ENCODE peak calls at places on chromosomes 4 and X, in seven cellular contexts. F, J, Y, M, W, R and L are unnamed samples.

GRCh38 chr4:98284640-98285046 is 23.5 kb downstream of the RAP1GDS1 start:
- DNase-seq in F (peak), J (peak), W (no peak), M (peak), Y (peak), R (no peak), L (no peak)

GRCh38 chrX:123859828-123860505 is at the start of gene XIAP:
- DNase-seq in W (peak), M (peak), F (peak), Y (peak), J (peak), R (peak), L (peak)

GRCh38 chr4:78954048-78954666 is 14.9 kb upstream of the PAQR3 start:
- DNase-seq in F (peak), J (no peak), R (peak), Y (peak), M (peak), W (no peak), L (no peak)

GRCh38 chr4:80471701-80472100 is 136.2 kb downstream of the CFAP299 start:
- DNase-seq in W (no peak), J (peak), R (peak), Y (peak), M (no peak), F (peak), L (no peak)

GRCh38 chr4:604131-604530 is 21.2 kb upstream of the PDE6B start:
- DNase-seq in Y (no peak), M (no peak), R (no peak), F (no peak), W (no peak), J (no peak), L (no peak)

GRCh38 chrX:137926090-137926489 is 360.2 kb downstream of the ZIC3 start:
- DNase-seq in Y (peak), W (no peak), M (peak), J (no peak), R (no peak), F (no peak), L (no peak)

GRCh38 chrX:68261060-68261672 is 172.1 kb downstream of the OPHN1 start:
- DNase-seq in M (no peak), Y (no peak), W (no peak), J (peak), F (no peak), R (no peak), L (no peak)

GRCh38 chr4:121140712-121141111 is 23.4 kb downstream of the TNIP3 start:
- DNase-seq in M (no peak), Y (peak), W (no peak), F (no peak), J (peak), R (peak), L (no peak)

GRCh38 chrX:30230395-30230794 is at the start of gene MAGEB3:
- DNase-seq in M (no peak), Y (peak), F (no peak), R (no peak), W (no peak), J (no peak), L (no peak)

GRCh38 chrX:45771560-45772340 is 571.1 kb upstream of the DIPK2B start:
- DNase-seq in Y (no peak), J (peak), R (peak), M (no peak), W (no peak), F (no peak), L (no peak)

GRCh38 chr4:69470561-69470960 is 25.1 kb downstream of the UGT2B4 start:
- DNase-seq in W (no peak), R (no peak), M (no peak), J (no peak), F (no peak), Y (peak), L (no peak)

GRCh38 chrX:73683236-73683859 is 120.4 kb downstream of the CHIC1 start:
- DNase-seq in Y (no peak), F (no peak), M (no peak), J (no peak), R (no peak), W (no peak), L (no peak)

GRCh38 chr4:7785017-7785416 is 154.6 kb downstream of the AFAP1 start:
- DNase-seq in W (no peak), M (no peak), F (no peak), J (peak), Y (no peak), R (no peak), L (peak)

GRCh38 chr4:8920969-8921368 is 49.3 kb upstream of the HMX1 start:
- DNase-seq in Y (no peak), W (no peak), F (no peak), R (no peak), M (no peak), J (no peak), L (no peak)

GRCh38 chr4:40736910-40737309 is 12.8 kb upstream of the NSUN7 start:
- DNase-seq in J (peak), R (peak), M (no peak), F (no peak), Y (no peak), W (no peak), L (no peak)

GRCh38 chrX:153226344-153227190 is 47.5 kb downstream of the MAGEA1 start:
- DNase-seq in F (peak), Y (peak), R (peak), M (peak), J (peak), W (peak), L (no peak)

GRCh38 chrX:134542485-134542884 is 82.5 kb downstream of the HPRT1 start:
- DNase-seq in M (no peak), J (peak), W (no peak), R (peak), Y (peak), F (no peak), L (no peak)

GRCh38 chr4:153573221-153573620 is 107.1 kb downstream of the TMEM131L start:
- DNase-seq in M (no peak), F (no peak), Y (no peak), J (no peak), R (no peak), W (no peak), L (no peak)

GRCh38 chrX:73903941-73904340 is 340.9 kb downstream of the CHIC1 start:
- DNase-seq in J (peak), Y (no peak), F (no peak), R (no peak), M (no peak), W (no peak), L (no peak)

GRCh38 chr4:107853444-107854325 is 29.0 kb downstream of the SGMS2 start:
- DNase-seq in Y (no peak), F (no peak), J (peak), W (no peak), M (no peak), R (peak), L (no peak)

GRCh38 chr4:7886250-7886973 is 53.2 kb downstream of the AFAP1 start:
- DNase-seq in M (no peak), R (peak), J (peak), Y (no peak), F (no peak), W (no peak), L (no peak)

GRCh38 chr4:81069706-81070331 is 39.3 kb downstream of the BMP3 start:
- DNase-seq in R (peak), M (peak), Y (peak), W (peak), F (peak), J (peak), L (peak)

GRCh38 chr4:49032440-49033161 is 46.5 kb downstream of the CWH43 start:
- DNase-seq in W (peak), Y (peak), F (no peak), M (no peak), R (no peak), J (peak), L (peak)

GRCh38 chr4:145347684-145348083 is 134.0 kb upstream of the SMAD1 start:
- DNase-seq in W (no peak), F (no peak), Y (no peak), R (peak), J (peak), M (no peak), L (no peak)

GRCh38 chrX:155009994-155010472 is 12.5 kb downstream of the F8 start:
- DNase-seq in R (no peak), M (no peak), J (no peak), W (no peak), Y (no peak), F (no peak), L (no peak)

GRCh38 chrX:1224954-1225353 is 12.5 kb upstream of the CRLF2 start:
- DNase-seq in F (peak), W (no peak), R (no peak), J (no peak), M (no peak), Y (peak), L (no peak)

GRCh38 chrX:46642145-46642544 is 68.6 kb downstream of the CHST7 start:
- DNase-seq in J (peak), M (no peak), R (peak), W (no peak), F (no peak), Y (peak), L (peak)

GRCh38 chrX:116238093-116238492 is 67.5 kb downstream of the AGTR2 start:
- DNase-seq in J (no peak), F (no peak), Y (no peak), R (no peak), W (no peak), M (no peak), L (no peak)

GRCh38 chr4:176156656-176157055 is 38.7 kb downstream of the SPATA4 start:
- DNase-seq in R (no peak), M (no peak), J (no peak), F (no peak), Y (no peak), W (no peak), L (no peak)
- H3K18ac ChIP-seq in R (no peak), M (no peak), J (no peak), F (no peak), Y (no peak), W (no peak), L (no peak)

DNA sequence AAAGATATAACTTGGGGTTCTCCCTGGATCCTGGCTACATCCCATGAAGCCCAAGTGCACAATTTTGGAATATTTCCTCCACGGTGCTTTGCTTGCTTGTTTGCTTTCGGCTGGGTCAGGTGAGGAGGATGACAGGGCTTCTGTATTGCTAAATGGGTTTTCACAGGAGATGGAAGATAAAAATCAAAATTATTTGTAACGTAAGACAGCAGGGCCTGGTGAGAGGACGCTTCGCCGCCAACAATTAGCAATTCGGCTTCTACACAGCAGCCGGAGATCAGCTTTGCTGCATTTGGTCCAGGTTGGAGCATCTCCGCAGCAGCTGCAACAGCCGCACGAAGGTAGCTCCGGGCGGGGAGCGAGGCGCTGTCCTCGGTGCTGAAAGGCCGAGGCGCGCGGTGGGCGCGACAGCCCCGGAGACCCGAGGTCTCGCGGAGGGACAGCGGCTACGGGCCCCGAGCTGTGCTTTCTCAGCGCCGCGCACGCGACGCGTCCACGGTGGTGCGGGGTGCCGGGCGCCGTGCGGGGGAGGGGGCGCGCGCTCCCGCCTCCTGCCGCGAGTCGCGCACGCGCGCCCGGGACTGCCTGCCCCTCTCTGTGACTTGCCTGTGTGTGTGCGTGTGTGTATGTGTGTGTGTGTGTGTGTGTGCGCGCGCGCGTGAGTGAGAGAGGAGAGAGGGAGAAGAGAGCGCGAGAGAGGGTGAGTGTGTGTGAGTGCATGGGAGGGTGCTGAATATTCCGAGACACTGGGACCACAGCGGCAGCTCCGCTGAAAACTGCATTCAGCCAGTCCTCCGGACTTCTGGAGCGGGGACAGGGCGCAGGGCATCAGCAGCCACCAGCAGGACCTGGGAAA is at the start of gene GRIA2:
- DNase-seq in M (peak), W (peak), F (peak), J (peak), R (peak), Y (peak), L (peak)
- H3K18ac ChIP-seq in M (no peak), W (no peak), F (no peak), J (no peak), R (no peak), Y (no peak), L (no peak)

GRCh38 chr4:184751585-184751956 is 17.7 kb upstream of the CENPU start:
- DNase-seq in Y (no peak), M (no peak), R (no peak), F (no peak), W (no peak), J (no peak), L (no peak)

GRCh38 chr4:184757810-184758209 is 23.9 kb upstream of the CENPU start:
- DNase-seq in R (no peak), F (no peak), Y (no peak), M (no peak), W (no peak), J (no peak), L (no peak)

GRCh38 chr4:184752496-184753275 is 18.8 kb upstream of the CENPU start:
- DNase-seq in R (no peak), F (no peak), M (no peak), W (no peak), J (no peak), Y (no peak), L (no peak)

GRCh38 chr4:184755278-184755677 is 21.4 kb upstream of the CENPU start:
- DNase-seq in M (no peak), Y (no peak), W (no peak), J (peak), F (no peak), R (no peak), L (peak)

DNA sequence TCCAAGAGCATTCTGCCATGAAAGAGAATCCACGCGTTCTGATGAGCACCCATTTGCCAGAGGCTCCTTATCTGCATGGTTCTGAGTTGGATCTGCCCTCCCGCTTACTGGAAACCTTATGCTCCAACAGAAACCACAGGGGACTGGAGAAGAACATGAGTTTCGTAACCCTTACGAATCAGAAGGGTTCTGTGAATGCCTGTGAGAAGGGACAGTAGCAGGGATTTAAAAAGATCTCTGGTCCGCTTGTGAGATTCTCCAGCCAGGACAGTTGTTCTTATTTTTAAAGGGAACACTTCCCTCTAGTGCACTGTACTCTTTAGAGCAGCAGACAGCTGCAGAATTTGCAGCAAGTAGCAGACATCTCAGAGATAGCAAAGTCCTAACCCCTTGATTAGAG is 22.5 kb upstream of the CENPU start:
- DNase-seq in M (no peak), R (peak), W (no peak), J (peak), F (no peak), Y (no peak), L (no peak)
- H3K18ac ChIP-seq in M (no peak), R (no peak), W (no peak), J (no peak), F (no peak), Y (no peak), L (no peak)

DNA sequence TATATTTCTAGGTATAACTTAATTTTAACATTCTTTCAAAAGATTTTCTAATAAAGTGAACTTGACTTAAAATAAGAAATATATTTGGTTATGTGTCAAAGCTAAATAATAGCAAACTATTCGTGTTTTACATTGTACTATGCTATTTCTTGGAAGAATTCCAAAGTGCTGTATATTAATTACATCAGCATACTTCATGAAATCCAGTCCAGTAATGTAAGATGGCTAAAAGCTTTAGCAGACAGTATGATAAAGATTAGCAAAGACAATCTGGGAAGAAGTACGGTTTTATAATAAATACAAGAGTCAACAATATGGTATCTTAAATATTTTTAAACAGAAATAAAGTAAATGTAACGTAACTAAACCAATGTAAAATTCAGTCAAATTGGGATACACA is 125.7 kb downstream of the FSTL5 start:
- DNase-seq in W (no peak), Y (no peak), R (no peak), M (no peak), J (no peak), F (no peak), L (no peak)
- H3K18ac ChIP-seq in W (no peak), Y (no peak), R (no peak), M (no peak), J (no peak), F (no peak), L (no peak)

DNA sequence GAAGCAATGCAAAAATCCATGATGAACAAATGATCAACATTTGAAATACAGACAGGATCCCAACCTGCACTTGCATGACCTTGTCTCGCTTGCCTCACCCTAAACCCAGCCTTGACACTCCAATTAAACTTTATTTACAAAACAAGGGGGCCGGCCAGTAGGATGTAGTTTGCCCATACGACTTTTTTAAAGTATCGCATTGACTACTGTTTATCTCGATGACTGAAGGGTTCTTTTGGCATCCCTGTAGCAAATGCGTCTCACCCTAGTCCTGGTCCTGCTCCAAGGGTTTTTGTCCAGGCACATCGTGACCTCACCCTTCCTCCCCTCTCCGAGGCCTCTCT is 430 bp upstream of the SLC25A5 start:
- DNase-seq in Y (no peak), W (no peak), F (no peak), J (no peak), M (no peak), R (no peak), L (no peak)
- H3K18ac ChIP-seq in Y (no peak), W (no peak), F (no peak), J (no peak), M (no peak), R (no peak), L (no peak)

DNA sequence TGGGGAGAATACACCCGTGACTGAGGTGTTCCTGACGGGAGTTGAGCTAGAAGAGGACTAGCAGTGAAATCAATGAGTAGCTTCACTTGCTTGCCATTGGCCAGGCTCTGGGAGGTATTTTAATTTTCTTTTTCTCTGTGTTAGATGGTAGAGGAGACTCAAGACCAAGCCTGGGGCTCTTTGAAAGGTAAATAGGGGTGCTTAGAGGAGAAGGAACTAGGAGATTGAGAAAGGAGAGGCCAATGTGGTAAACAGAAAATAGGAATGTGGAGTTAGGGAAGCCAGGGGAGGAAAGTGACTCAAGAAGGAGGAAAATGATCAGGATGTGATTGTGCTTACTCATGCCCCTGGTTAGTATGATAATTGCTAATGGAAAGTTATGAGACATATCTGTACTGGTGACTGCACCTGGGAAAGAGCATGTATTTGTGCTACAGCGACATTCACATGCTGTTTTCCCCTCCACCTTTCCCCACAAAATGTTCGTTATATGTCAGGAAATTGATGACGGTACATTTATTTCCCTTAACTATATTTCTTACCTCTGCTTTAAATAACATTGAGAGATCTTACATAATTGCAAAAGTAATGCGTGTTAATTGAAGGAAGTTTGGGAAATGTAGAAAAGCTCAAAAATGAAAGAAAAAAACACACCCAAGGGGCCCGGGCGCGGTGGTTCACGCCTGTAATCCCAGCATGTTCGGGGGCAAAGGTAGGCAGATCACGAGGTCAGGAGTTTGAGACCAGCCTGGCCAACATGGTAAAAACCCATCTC is 16.9 kb upstream of the LRBA start:
- DNase-seq in R (peak), M (no peak), W (no peak), F (no peak), J (peak), Y (no peak), L (peak)
- H3K18ac ChIP-seq in R (no peak), M (no peak), W (no peak), F (no peak), J (no peak), Y (no peak), L (no peak)

DNA sequence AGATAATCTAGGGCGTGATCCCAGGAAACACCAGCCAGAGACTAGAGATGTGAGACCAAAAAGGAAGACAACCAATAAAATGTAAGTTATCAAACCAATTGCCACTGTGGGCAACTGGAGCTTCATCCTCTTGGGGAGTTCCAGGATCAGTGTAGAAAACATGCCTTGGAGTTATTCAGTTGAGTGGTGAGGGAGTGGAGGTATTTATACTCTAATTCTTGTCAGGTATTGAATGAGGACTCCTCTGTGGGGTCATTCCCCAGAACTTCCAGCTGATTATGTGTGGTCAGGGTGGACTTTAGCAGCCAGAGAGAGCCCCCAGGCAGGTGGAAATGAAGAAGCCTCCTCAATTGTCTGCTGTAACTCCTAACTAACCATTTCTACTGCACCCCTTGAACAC is 144.0 kb upstream of the PRPS2 start:
- DNase-seq in Y (no peak), J (no peak), W (no peak), F (no peak), R (no peak), M (no peak), L (no peak)
- H3K18ac ChIP-seq in Y (no peak), J (no peak), W (no peak), F (no peak), R (no peak), M (no peak), L (no peak)